ENCODE peak calls at places on chromosome 20, in four cellular contexts. F is mucosa of descending colon; N is activated T-cell treated with anti-CD3 and anti-CD28 coated beads for 4 hours; W is stimulated activated CD4-positive, alpha-beta T cell treated with anti-CD3 and anti-CD28 coated beads, Interleukin-4, amount 100 ng/mL, for 24 hours. E is an unnamed sample.

GRCh38 chr20:11544029-11544678 is 373.5 kb upstream of the BTBD3 start:
- DNase-seq in W (peak), F (peak), N (no peak), E (no peak)

GRCh38 chr20:46985241-46985640 is 90.6 kb downstream of the EYA2 start:
- DNase-seq in N (no peak), F (no peak), W (no peak), E (no peak)

GRCh38 chr20:1509237-1509636 is 18.0 kb upstream of the SIRPB2 start:
- DNase-seq in F (peak), W (peak), N (peak), E (no peak)

GRCh38 chr20:48879609-48880008 is 41.9 kb upstream of the ARFGEF2 start:
- DNase-seq in N (no peak), F (no peak), W (no peak), E (no peak)

GRCh38 chr20:58988565-58988882 is 7.5 kb downstream of the NELFCD start:
- DNase-seq in N (no peak), W (no peak), F (no peak), E (no peak)

GRCh38 chr20:47292581-47292980 is 63.9 kb downstream of the ZMYND8 start:
- DNase-seq in F (no peak), N (no peak), W (no peak), E (no peak)

GRCh38 chr20:32089637-32090330 is 19.7 kb upstream of the TM9SF4 start:
- DNase-seq in N (no peak), F (no peak), W (no peak), E (no peak)

GRCh38 chr20:41171736-41172295 is 34.5 kb downstream of the PLCG1 start:
- DNase-seq in N (no peak), W (peak), F (peak), E (no peak)

GRCh38 chr20:37447688-37448087 is 73.4 kb upstream of the NNAT start:
- DNase-seq in F (no peak), W (no peak), N (no peak), E (no peak)

GRCh38 chr20:58851969-58852458 is 502 bp upstream of the GNAS start:
- DNase-seq in N (no peak), F (no peak), W (no peak), E (no peak)

GRCh38 chr20:25489221-25489863 is 81.9 kb downstream of the GINS1 start:
- DNase-seq in W (no peak), N (no peak), F (no peak), E (no peak)

GRCh38 chr20:33209789-33210188 is 7.4 kb upstream of the BPIFA3 start:
- DNase-seq in N (no peak), W (peak), F (peak), E (peak)

GRCh38 chr20:56826306-56826970 is 197.3 kb downstream of the TFAP2C start:
- DNase-seq in N (no peak), W (no peak), F (no peak), E (no peak)

GRCh38 chr20:59405819-59406218 is 105.4 kb downstream of the EDN3 start:
- DNase-seq in F (no peak), N (no peak), W (no peak), E (no peak)

GRCh38 chr20:62786100-62786499 is 10.2 kb upstream of the MRGBP start:
- DNase-seq in F (no peak), W (no peak), N (no peak), E (no peak)

GRCh38 chr20:43739148-43739749 is 12.4 kb upstream of the GTSF1L start:
- DNase-seq in N (no peak), F (no peak), W (no peak), E (no peak)

GRCh38 chr20:57225197-57225733 is 41.2 kb downstream of the BMP7 start:
- DNase-seq in F (no peak), N (no peak), W (no peak), E (no peak)

GRCh38 chr20:3222635-3223600 is 13.6 kb downstream of the ITPA start:
- DNase-seq in N (no peak), F (no peak), W (no peak), E (no peak)

GRCh38 chr20:24764027-24764797 is 184.9 kb upstream of the CST7 start:
- DNase-seq in W (no peak), F (no peak), N (no peak), E (no peak)

GRCh38 chr20:23534801-23535593 is 33.3 kb downstream of the CST9L start:
- DNase-seq in N (no peak), W (no peak), F (no peak), E (no peak)

GRCh38 chr20:19375301-19375885 is 163.0 kb downstream of the SLC24A3 start:
- DNase-seq in N (no peak), W (no peak), F (no peak), E (no peak)

GRCh38 chr20:54340667-54341081 is 132.8 kb downstream of the PFDN4 start:
- DNase-seq in W (no peak), F (no peak), N (no peak), E (no peak)

GRCh38 chr20:17169575-17170136 is 57.2 kb upstream of the PCSK2 start:
- DNase-seq in N (no peak), W (no peak), F (peak), E (no peak)

GRCh38 chr20:46568570-46569129 is 18.2 kb upstream of the OCSTAMP start:
- DNase-seq in N (no peak), F (peak), W (no peak), E (no peak)

GRCh38 chr20:45924391-45925261 is 9.9 kb upstream of the PCIF1 start:
- DNase-seq in N (no peak), F (peak), W (no peak), E (no peak)

GRCh38 chr20:34676642-34677373 is at the start of gene PIGU:
- DNase-seq in N (peak), W (peak), F (peak), E (peak)

GRCh38 chr20:1816384-1817381 is 78.5 kb upstream of the SIRPA start:
- DNase-seq in W (no peak), N (no peak), F (no peak), E (no peak)

GRCh38 chr20:21175433-21175832 is 49.6 kb downstream of the KIZ start:
- DNase-seq in W (no peak), N (no peak), F (no peak), E (no peak)

GRCh38 chr20:13868331-13868730 is 83.5 kb downstream of the NDUFAF5 start:
- DNase-seq in N (no peak), W (no peak), F (no peak), E (no peak)

GRCh38 chr20:1840865-1841553 is 54.2 kb upstream of the SIRPA start:
- DNase-seq in W (no peak), N (no peak), F (no peak), E (no peak)

GRCh38 chr20:9503530-9504251 is 10.7 kb upstream of the LAMP5 start:
- DNase-seq in N (no peak), F (peak), W (no peak), E (no peak)

GRCh38 chr20:59644371-59644939 is 40.1 kb downstream of the PHACTR3 start:
- DNase-seq in F (no peak), W (no peak), N (no peak), E (no peak)

GRCh38 chr20:35497320-35497719 is 32.1 kb downstream of the C20orf173 start:
- DNase-seq in N (no peak), W (no peak), F (no peak), E (no peak)

GRCh38 chr20:59207742-59208357 is 44.2 kb downstream of the ZNF831 start:
- DNase-seq in F (peak), N (peak), W (peak), E (peak)

GRCh38 chr20:420721-421574 is 12.8 kb downstream of the RBCK1 start:
- DNase-seq in W (no peak), N (no peak), F (peak), E (no peak)